ENCODE peak calls at places on chromosome 14, in six cellular contexts. J is DND-41, Z is endothelial cell of umbilical vein, Y is cardiac muscle cell, K is IMR-90, P is caudate nucleus. W is an unnamed sample.

GRCh38 chr14:63045612-63046320 is 508 bp upstream of the KCNH5 start:
- DNase-seq in K (peak), J (no peak), Z (no peak), P (no peak), Y (peak), W (no peak)

GRCh38 chr14:101111620-101112290 is 208.2 kb upstream of the RTL1 start:
- DNase-seq in J (no peak), Y (no peak), K (no peak), Z (no peak), P (no peak), W (no peak)

GRCh38 chr14:97218336-97218712 is 421.1 kb downstream of the VRK1 start:
- DNase-seq in Z (no peak), Y (no peak), P (no peak), J (peak), K (no peak), W (no peak)

GRCh38 chr14:81447018-81447770 is 47.1 kb upstream of the STON2 start:
- DNase-seq in K (no peak), J (no peak), Y (no peak), Z (no peak), P (no peak), W (no peak)

GRCh38 chr14:26636571-26636970 is 38.7 kb upstream of the NOVA1 start:
- DNase-seq in Y (peak), P (no peak), Z (no peak), K (no peak), J (no peak), W (no peak)

GRCh38 chr14:51540364-51540763 is 111.3 kb upstream of the FRMD6 start:
- DNase-seq in J (no peak), Z (no peak), Y (peak), K (peak), P (no peak), W (no peak)

GRCh38 chr14:24701031-24701430 is 67.0 kb upstream of the GZMB start:
- DNase-seq in P (no peak), K (no peak), Y (no peak), J (no peak), Z (no peak), W (no peak)

GRCh38 chr14:79587194-79587593 is 624.1 kb downstream of the DIO2 start:
- DNase-seq in J (peak), Y (peak), Z (peak), K (no peak), P (no peak), W (no peak)

GRCh38 chr14:56805201-56805991 is 4.9 kb downstream of the OTX2 start:
- DNase-seq in J (no peak), Y (no peak), P (no peak), Z (no peak), K (no peak), W (no peak)

GRCh38 chr14:95313707-95314106 is 6.0 kb downstream of the CLMN start:
- DNase-seq in P (peak), Y (peak), K (peak), J (no peak), Z (no peak), W (no peak)

GRCh38 chr14:66772146-66772545 is 264.2 kb downstream of the GPHN start:
- DNase-seq in K (no peak), J (no peak), P (no peak), Z (no peak), Y (no peak), W (no peak)

GRCh38 chr14:49586673-49587460 is 687 bp upstream of the RPS29 start:
- DNase-seq in Z (peak), Y (peak), P (no peak), K (peak), J (peak), W (peak)

GRCh38 chr14:77647853-77648252 is 31.4 kb upstream of the SPTLC2 start:
- DNase-seq in J (no peak), Z (no peak), K (no peak), Y (no peak), P (no peak), W (no peak)

GRCh38 chr14:63867926-63868921 is 15.4 kb downstream of the SYNE2 start:
- DNase-seq in J (peak), Z (peak), K (peak), Y (peak), P (no peak), W (no peak)

GRCh38 chr14:59123975-59124374 is 64.5 kb upstream of the DAAM1 start:
- DNase-seq in K (peak), Z (no peak), J (no peak), Y (peak), P (no peak), W (no peak)

GRCh38 chr14:49553106-49553505 is 33.1 kb downstream of the RPS29 start:
- DNase-seq in J (no peak), Y (no peak), K (no peak), Z (no peak), P (no peak), W (no peak)

GRCh38 chr14:100440758-100441203 is 117.6 kb downstream of the SLC25A47 start:
- DNase-seq in Y (peak), P (no peak), K (peak), Z (peak), J (no peak), W (no peak)

GRCh38 chr14:93430889-93431670 is at the start of gene UNC79:
- DNase-seq in Y (peak), Z (no peak), P (no peak), J (peak), K (no peak), W (no peak)

GRCh38 chr14:60965402-60965801 is 15.5 kb downstream of the TRMT5 start:
- DNase-seq in J (no peak), K (peak), Z (peak), P (no peak), Y (peak), W (no peak)

GRCh38 chr14:55689971-55690871 is 110.2 kb downstream of the KTN1 start:
- DNase-seq in K (no peak), Y (no peak), P (no peak), J (no peak), Z (peak), W (no peak)

GRCh38 chr14:100303179-100303578 is 3.1 kb downstream of the SLC25A29 start:
- DNase-seq in P (no peak), K (no peak), J (no peak), Y (no peak), Z (no peak), W (no peak)

GRCh38 chr14:27384124-27384523 is 786.3 kb upstream of the NOVA1 start:
- DNase-seq in Z (no peak), Y (no peak), P (no peak), K (no peak), J (no peak), W (no peak)

GRCh38 chr14:77131871-77132486 is 9.6 kb downstream of the ZDHHC22 start:
- DNase-seq in K (no peak), J (no peak), Z (no peak), P (no peak), Y (no peak), W (no peak)

GRCh38 chr14:21258194-21258888 is 10.9 kb downstream of the HNRNPC start:
- DNase-seq in J (no peak), Y (no peak), P (no peak), Z (no peak), K (no peak), W (no peak)

GRCh38 chr14:75978249-75978731 is 3.5 kb downstream of the TGFB3 start:
- DNase-seq in Y (no peak), K (no peak), J (no peak), P (no peak), Z (no peak), W (no peak)

GRCh38 chr14:77865455-77865854 is 65.5 kb downstream of the ADCK1 start:
- DNase-seq in Z (no peak), K (no peak), P (no peak), Y (no peak), J (no peak), W (no peak)

GRCh38 chr14:76282581-76282980 is 93.4 kb upstream of the ESRRB start:
- DNase-seq in Y (no peak), P (no peak), K (no peak), J (no peak), Z (no peak), W (no peak)

GRCh38 chr14:36519431-36520321 is at the start of gene NKX2-1:
- DNase-seq in Z (no peak), P (no peak), J (no peak), K (no peak), Y (no peak), W (no peak)

GRCh38 chr14:71626281-71626835 is 305.9 kb upstream of the RGS6 start:
- DNase-seq in P (no peak), Z (no peak), Y (peak), K (peak), J (no peak), W (no peak)

GRCh38 chr14:73250781-73251500 is 13.6 kb downstream of the PAPLN start:
- DNase-seq in Y (no peak), K (no peak), J (no peak), P (no peak), Z (no peak), W (no peak)

GRCh38 chr14:55153951-55154350 is 24.9 kb downstream of the LGALS3 start:
- DNase-seq in K (no peak), Z (no peak), Y (no peak), J (no peak), P (no peak), W (no peak)

GRCh38 chr14:92844220-92844619 is 50.1 kb downstream of the GOLGA5 start:
- DNase-seq in J (no peak), K (no peak), P (no peak), Z (no peak), Y (no peak), W (no peak)

GRCh38 chr14:75793806-75794205 is 132.8 kb downstream of the TTLL5 start:
- DNase-seq in P (no peak), J (no peak), Y (peak), Z (no peak), K (peak), W (no peak)

GRCh38 chr14:50649691-50650090 is 18.4 kb downstream of the SAV1 start:
- DNase-seq in P (no peak), Z (no peak), Y (no peak), J (no peak), K (no peak), W (no peak)

GRCh38 chr14:100239200-100239839 is 376 bp downstream of the YY1 start:
- DNase-seq in Z (peak), J (peak), Y (no peak), P (no peak), K (no peak), W (peak)

GRCh38 chr14:52029881-52030280 is 39.0 kb downstream of the NID2 start:
- DNase-seq in J (no peak), Z (peak), K (no peak), Y (peak), P (no peak), W (no peak)

GRCh38 chr14:65361920-65362319 is 50.6 kb upstream of the FUT8 start:
- DNase-seq in Z (no peak), J (no peak), K (peak), Y (peak), P (peak), W (no peak)

GRCh38 chr14:65356327-65356836 is 56.1 kb upstream of the FUT8 start:
- DNase-seq in P (no peak), J (no peak), Y (peak), K (peak), Z (peak), W (no peak)

GRCh38 chr14:65359503-65359902 is 53.0 kb upstream of the FUT8 start:
- DNase-seq in J (no peak), K (peak), P (no peak), Y (peak), Z (peak), W (no peak)

GRCh38 chr14:65357091-65357490 is 55.4 kb upstream of the FUT8 start:
- DNase-seq in Z (no peak), P (no peak), K (no peak), Y (no peak), J (no peak), W (no peak)

DNA sequence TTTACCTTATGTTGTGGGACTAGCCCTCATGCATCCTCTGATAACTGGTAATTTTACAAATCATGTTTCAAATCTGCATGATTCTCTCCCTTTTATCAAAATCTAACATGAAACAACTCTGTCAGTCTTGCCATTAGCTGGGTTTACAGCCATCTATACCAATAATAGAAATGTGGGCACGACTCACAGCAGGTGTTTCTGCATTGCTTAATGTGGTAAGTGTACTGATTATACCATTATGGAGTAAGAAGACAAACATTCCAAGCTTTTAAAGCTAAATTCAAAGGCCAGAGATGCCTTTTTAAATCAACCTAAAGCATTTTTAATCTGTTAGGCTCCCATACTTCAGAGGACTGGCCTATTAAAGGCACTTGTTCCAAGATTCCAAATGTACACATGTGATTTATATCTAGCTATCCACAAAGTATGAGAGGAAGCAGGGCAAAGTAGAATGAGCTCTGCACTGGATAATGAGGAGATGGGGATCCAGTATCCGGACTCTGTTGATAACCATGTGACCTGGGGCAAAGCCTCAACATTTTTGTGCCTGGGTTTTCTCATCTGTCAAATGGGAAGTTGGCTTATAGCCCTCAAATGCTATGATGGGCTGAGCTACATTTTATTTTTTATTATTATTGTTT is 52.3 kb upstream of the FUT8 start:
- DNase-seq in J (no peak), Z (no peak), P (no peak), K (no peak), Y (no peak), W (no peak)
- H3K27ac ChIP-seq in J (no peak), Z (no peak), P (no peak), K (no peak), Y (no peak), W (no peak)

GRCh38 chr14:37591941-37592287 is 3.1 kb downstream of the FOXA1 start:
- DNase-seq in Z (no peak), J (no peak), P (no peak), Y (no peak), K (no peak), W (no peak)
- H3K27ac ChIP-seq in Z (no peak), J (no peak), P (no peak), Y (no peak), K (no peak), W (no peak)

DNA sequence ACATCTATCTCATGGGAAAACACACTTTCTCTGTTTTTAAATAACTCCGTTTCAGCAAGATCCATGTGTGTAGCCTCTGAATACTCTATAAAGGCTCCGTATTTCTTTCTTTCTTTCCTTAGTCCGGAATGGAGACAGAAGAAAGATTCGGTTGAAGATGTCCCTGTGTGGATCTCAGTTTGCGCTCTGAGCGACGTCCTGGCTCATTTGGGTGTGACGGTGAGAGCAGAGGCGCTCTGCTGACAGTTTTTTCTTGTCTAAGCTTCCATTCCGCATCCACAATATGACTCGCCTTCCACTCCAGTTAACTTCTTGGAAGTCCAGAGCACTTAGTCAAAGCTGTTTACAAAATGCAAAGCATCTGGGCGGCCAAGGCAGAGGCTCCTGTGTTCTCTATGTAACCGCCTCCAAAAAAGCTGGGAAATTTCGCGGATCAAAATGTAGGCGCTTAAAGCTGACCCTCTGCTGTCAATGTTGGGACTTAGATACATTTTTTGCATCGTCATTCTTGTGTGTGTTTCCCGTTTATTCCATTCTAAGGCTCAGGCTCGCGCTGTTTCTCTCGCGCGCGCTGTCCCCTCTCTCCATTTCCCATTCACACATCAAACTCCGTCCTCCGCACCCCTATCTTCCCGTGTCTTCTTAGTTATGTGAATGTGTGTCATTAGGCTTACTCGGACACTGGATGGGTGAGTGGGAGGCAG is 910 bp upstream of the FLRT2 start:
- DNase-seq in Z (peak), P (no peak), J (no peak), K (peak), Y (peak), W (no peak)
- H3K27ac ChIP-seq in Z (peak), P (peak), J (no peak), K (peak), Y (no peak), W (no peak)

DNA sequence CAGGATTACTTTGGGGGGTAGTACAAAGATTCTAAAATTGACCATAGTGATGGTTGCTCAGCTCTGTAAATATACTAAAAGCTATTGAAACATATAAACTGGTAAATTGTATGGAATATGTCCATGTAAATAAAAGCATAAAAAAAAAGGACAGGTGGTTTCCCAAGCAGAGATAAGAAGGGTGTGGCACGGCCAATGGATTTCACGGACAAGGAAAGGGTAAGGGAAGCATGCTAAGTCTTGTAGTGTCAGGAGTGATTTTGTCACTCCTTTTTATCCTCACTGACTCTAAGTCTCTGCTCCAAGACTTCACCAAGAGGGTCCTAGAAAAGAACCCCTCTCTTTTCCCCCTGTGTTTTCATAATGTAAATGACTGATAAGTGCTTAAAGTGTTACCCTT is 229.2 kb downstream of the SPTSSA start:
- DNase-seq in K (no peak), Z (no peak), Y (no peak), P (no peak), J (no peak), W (no peak)
- H3K27ac ChIP-seq in K (no peak), Z (no peak), Y (no peak), P (no peak), J (no peak), W (no peak)

GRCh38 chr14:88550078-88550477 is 4.7 kb downstream of the PTPN21 start:
- DNase-seq in Y (no peak), P (no peak), J (no peak), Z (no peak), K (no peak), W (no peak)
- H3K27ac ChIP-seq in Y (no peak), P (no peak), J (no peak), Z (no peak), K (no peak), W (no peak)

DNA sequence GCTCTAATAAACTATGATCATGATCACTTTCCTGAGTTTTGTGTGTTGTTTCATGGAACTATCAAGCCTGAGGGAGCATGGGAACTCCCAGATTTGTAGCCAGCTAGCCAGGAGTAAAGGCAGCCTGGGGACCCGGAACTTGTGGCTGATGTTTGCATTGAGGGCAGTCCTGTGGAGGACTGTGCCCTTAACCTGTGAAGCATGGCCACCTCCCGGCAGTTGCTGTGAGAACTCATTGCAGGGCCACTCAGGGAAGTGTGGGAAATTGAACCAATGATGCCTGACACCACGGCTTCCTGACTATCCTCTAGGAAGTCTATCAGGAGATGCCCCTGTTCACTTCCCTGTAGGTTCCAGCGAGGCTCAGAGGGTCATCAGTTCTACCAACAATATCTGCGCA is 250.6 kb downstream of the DAD1 start:
- DNase-seq in K (no peak), P (no peak), J (no peak), Y (no peak), Z (no peak), W (no peak)
- H3K27ac ChIP-seq in K (no peak), P (peak), J (no peak), Y (no peak), Z (no peak), W (no peak)

DNA sequence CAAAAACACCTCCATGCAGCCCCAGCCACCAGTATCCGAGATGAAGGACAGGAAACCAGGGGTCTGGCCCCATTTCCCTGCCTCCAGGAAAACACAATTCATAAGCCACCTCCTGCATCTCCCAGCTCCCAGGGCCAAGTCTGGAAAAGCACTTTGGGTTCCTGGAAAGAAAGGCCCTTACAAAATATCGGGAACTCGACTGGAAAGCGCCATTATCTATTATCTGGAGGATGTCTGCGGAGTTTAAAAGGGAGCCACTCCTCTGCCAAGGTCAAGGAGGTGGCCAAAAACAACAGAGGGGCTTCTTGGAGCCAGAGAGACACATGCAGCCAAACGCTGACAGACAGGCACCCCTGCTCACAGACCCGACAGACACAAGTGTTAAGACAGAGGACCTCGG is 9.8 kb downstream of the ACTN1 start:
- DNase-seq in J (no peak), Z (peak), Y (no peak), P (no peak), K (no peak), W (no peak)
- H3K27ac ChIP-seq in J (no peak), Z (peak), Y (peak), P (peak), K (peak), W (peak)

GRCh38 chr14:102234331-102235264 is 70.4 kb downstream of the MOK start:
- DNase-seq in J (no peak), K (no peak), Y (peak), P (no peak), Z (no peak), W (no peak)
- H3K27ac ChIP-seq in J (no peak), K (peak), Y (no peak), P (no peak), Z (no peak), W (no peak)

GRCh38 chr14:104976198-104977007 is 1.8 kb downstream of the AHNAK2 start:
- DNase-seq in P (no peak), Z (peak), Y (peak), K (peak), J (peak), W (peak)
- H3K27ac ChIP-seq in P (no peak), Z (no peak), Y (no peak), K (no peak), J (no peak), W (no peak)